ENCODE peak calls at places on chromosomes 2 and 18, in four cellular contexts. M is ovary, O is transverse colon, X is A549. G is an unnamed sample. For H3K4me1, the result is how much of the 10 kb centered on the place peaks cover.

GRCh38 chr18:44781890-44782289 is 101.2 kb downstream of the SETBP1 start:
- DNase-seq in M (no peak), O (no peak), X (no peak), G (no peak)

GRCh38 chr2:67503066-67503795 is 106.1 kb downstream of the ETAA1 start:
- DNase-seq in M (no peak), O (no peak), X (no peak), G (no peak)

GRCh38 chr2:216546646-216547403 is 48.2 kb downstream of the RPL37A start:
- DNase-seq in M (no peak), O (no peak), X (no peak), G (peak)

GRCh38 chr2:147846382-147847081 is 1.7 kb downstream of the ACVR2A start:
- DNase-seq in M (no peak), O (no peak), X (no peak), G (no peak)

GRCh38 chr2:240254337-240255164 is 114.1 kb upstream of the OTOS start:
- DNase-seq in M (no peak), O (no peak), X (no peak), G (no peak)

GRCh38 chr2:44569397-44569970 is 207.7 kb downstream of the CAMKMT start:
- DNase-seq in M (no peak), O (no peak), X (no peak), G (no peak)

GRCh38 chr2:20930928-20931327 is 108.0 kb upstream of the LDAH start:
- DNase-seq in M (peak), O (no peak), X (no peak), G (no peak)

GRCh38 chr18:49843778-49844625 is 30.7 kb upstream of the ACAA2 start:
- DNase-seq in M (no peak), O (no peak), X (no peak), G (no peak)

GRCh38 chr2:108288534-108289106 is at the start of gene SULT1C2:
- DNase-seq in M (no peak), O (no peak), X (no peak), G (no peak)

GRCh38 chr18:24657461-24657860 is 197.0 kb downstream of the HRH4 start:
- DNase-seq in M (no peak), O (no peak), X (no peak), G (no peak)

GRCh38 chr2:19120941-19121750 is 237.3 kb downstream of the OSR1 start:
- DNase-seq in M (peak), O (no peak), X (no peak), G (peak)

GRCh38 chr18:63844254-63844653 is 43.3 kb upstream of the SERPINB2 start:
- DNase-seq in M (no peak), O (no peak), X (no peak), G (no peak)

GRCh38 chr2:171515672-171516298 is 6.5 kb upstream of the CYBRD1 start:
- DNase-seq in M (no peak), O (no peak), X (no peak), G (no peak)

GRCh38 chr2:101473911-101474751 is 781 bp downstream of the RFX8 start:
- DNase-seq in M (peak), O (peak), X (no peak), G (peak)

GRCh38 chr2:124258481-124258880 is 233.4 kb downstream of the CNTNAP5 start:
- DNase-seq in M (no peak), O (no peak), X (no peak), G (no peak)

GRCh38 chr2:190862591-190862991 is 18.0 kb upstream of the GLS start:
- DNase-seq in M (no peak), O (no peak), X (no peak), G (no peak)

GRCh38 chr2:31239842-31240198 is 5.9 kb downstream of the EHD3 start:
- DNase-seq in M (no peak), O (no peak), X (no peak), G (peak)

GRCh38 chr18:75350440-75350839 is 77.1 kb downstream of the SMIM21 start:
- DNase-seq in M (no peak), O (peak), X (no peak), G (no peak)

GRCh38 chr2:58925676-58926081 is 684.6 kb upstream of the FANCL start:
- DNase-seq in M (no peak), O (no peak), X (no peak), G (no peak)

GRCh38 chr2:237459741-237460174 is 27.3 kb upstream of the MLPH start:
- DNase-seq in M (no peak), O (no peak), X (no peak), G (no peak)

GRCh38 chr2:20781656-20782265 is 41.1 kb downstream of the LDAH start:
- DNase-seq in M (no peak), O (no peak), X (peak), G (no peak)

GRCh38 chr18:23036611-23037259 is 98.5 kb upstream of the CABLES1 start:
- DNase-seq in M (no peak), O (no peak), X (no peak), G (no peak)

GRCh38 chr2:234792566-234792965 is 159.3 kb upstream of the SH3BP4 start:
- DNase-seq in M (no peak), O (no peak), X (no peak), G (no peak)

GRCh38 chr2:239457586-239458445 is 57.0 kb upstream of the HDAC4 start:
- DNase-seq in M (no peak), O (no peak), X (no peak), G (peak)

GRCh38 chr2:96636772-96637171 is 1.3 kb downstream of the KANSL3 start:
- DNase-seq in M (no peak), O (peak), X (no peak), G (peak)

GRCh38 chr2:96633641-96634040 is 4.5 kb downstream of the KANSL3 start:
- DNase-seq in M (no peak), O (no peak), X (no peak), G (no peak)

GRCh38 chr2:96638144-96639121 is at the start of gene KANSL3:
- DNase-seq in M (peak), O (peak), X (peak), G (peak)

GRCh38 chr2:96642564-96643350 is at the start of gene FER1L5:
- DNase-seq in M (peak), O (no peak), X (no peak), G (no peak)

GRCh38 chr2:96637385-96638143 is 548 bp downstream of the KANSL3 start:
- DNase-seq in M (peak), O (peak), X (peak), G (peak)
- TF ChIP-seq POLR2A in M (no peak), O (no peak), X (no peak), G (peak)

GRCh38 chr18:59264651-59265245 is 8.5 kb downstream of the RAX start:
- DNase-seq in M (no peak), O (no peak), X (no peak), G (no peak)
- H3K4me1 ChIP-seq in M (under half), O (under half), X (under half), G (under half)

GRCh38 chr18:55403555-55403954 is 184.4 kb downstream of the TCF4 start:
- DNase-seq in M (no peak), O (no peak), X (no peak), G (no peak)

GRCh38 chr18:55404136-55404810 is 183.7 kb downstream of the TCF4 start:
- DNase-seq in M (no peak), O (no peak), X (no peak), G (no peak)

GRCh38 chr18:55406374-55407045 is 181.5 kb downstream of the TCF4 start:
- DNase-seq in M (no peak), O (no peak), X (no peak), G (no peak)

GRCh38 chr18:55405655-55406373 is 182.2 kb downstream of the TCF4 start:
- DNase-seq in M (peak), O (peak), X (peak), G (peak)

GRCh38 chr18:55404811-55405654 is 183.0 kb downstream of the TCF4 start:
- DNase-seq in M (no peak), O (no peak), X (no peak), G (no peak)
- H3K27ac ChIP-seq in M (peak), O (peak), X (no peak), G (no peak)

GRCh38 chr18:3671181-3671580 is 221.2 kb downstream of the TGIF1 start:
- DNase-seq in M (no peak), O (peak), X (no peak), G (no peak)
- TF ChIP-seq POLR2A in M (no peak), O (no peak), X (no peak), G (no peak)

GRCh38 chr2:179446475-179447141 is 182.0 kb upstream of the SESTD1 start:
- DNase-seq in M (no peak), O (no peak), X (no peak), G (no peak)

GRCh38 chr2:179441551-179441950 is 176.9 kb upstream of the SESTD1 start:
- DNase-seq in M (no peak), O (no peak), X (no peak), G (no peak)

GRCh38 chr2:179440642-179441251 is 176.1 kb upstream of the SESTD1 start:
- DNase-seq in M (no peak), O (no peak), X (no peak), G (no peak)

GRCh38 chr2:179443175-179443574 is 178.5 kb upstream of the SESTD1 start:
- DNase-seq in M (no peak), O (no peak), X (no peak), G (no peak)

DNA sequence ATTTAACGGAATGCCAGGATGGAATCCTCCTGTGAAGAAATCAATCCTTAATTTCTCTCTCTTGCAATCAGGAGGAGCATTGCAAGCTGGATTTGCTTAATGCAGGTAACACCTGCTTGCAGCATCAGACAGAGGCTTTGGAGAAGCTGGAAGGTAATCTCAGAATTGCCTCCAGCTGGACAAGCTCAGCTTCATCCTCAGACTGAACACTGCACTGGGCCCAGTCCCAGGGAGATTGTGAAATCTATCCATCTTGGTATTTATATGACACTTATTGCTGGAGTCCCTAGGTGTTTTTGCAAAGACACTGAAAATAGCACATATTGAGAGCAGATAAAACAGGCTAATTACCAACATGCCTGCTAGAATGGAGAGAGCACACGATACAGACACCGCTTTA is 179.4 kb upstream of the SESTD1 start:
- DNase-seq in M (no peak), O (no peak), X (no peak), G (no peak)
- H3K4me1 ChIP-seq in M (under half), O (under half), X (under half), G (under half)

GRCh38 chr18:7754725-7755181 is 187.6 kb downstream of the PTPRM start:
- DNase-seq in M (no peak), O (no peak), X (peak), G (peak)

GRCh38 chr18:7750966-7751365 is 183.8 kb downstream of the PTPRM start:
- DNase-seq in M (no peak), O (no peak), X (no peak), G (no peak)

GRCh38 chr18:7755753-7756475 is 188.8 kb downstream of the PTPRM start:
- DNase-seq in M (no peak), O (no peak), X (no peak), G (no peak)

GRCh38 chr18:7757175-7757574 is 190.1 kb downstream of the PTPRM start:
- DNase-seq in M (no peak), O (no peak), X (no peak), G (no peak)

GRCh38 chr18:7754258-7754657 is 187.1 kb downstream of the PTPRM start:
- DNase-seq in M (no peak), O (no peak), X (no peak), G (no peak)
- H3K27ac ChIP-seq in M (no peak), O (no peak), X (peak), G (no peak)

GRCh38 chr2:176188218-176188968 is at the start of gene HOXD1:
- DNase-seq in M (peak), O (peak), X (peak), G (peak)
- TF ChIP-seq POLR2A in M (no peak), O (peak), X (no peak), G (peak)

DNA sequence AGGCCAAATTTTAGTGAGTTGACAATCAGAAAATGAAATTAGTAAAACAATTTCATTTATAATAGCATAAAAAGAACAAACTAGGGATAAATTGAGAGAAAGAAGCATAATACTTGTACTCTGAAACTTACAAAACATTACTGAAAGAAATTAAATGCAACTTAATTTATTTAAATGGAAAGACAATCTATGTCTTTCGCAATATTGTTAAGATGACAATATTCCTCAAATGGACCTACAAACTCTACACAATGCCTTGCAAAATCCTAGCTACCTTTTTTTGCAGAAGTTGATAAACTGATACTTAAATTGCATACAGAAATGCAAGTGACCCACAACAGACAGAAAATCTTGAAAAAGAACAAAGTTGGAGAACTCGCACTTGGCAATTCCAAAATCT is 9.1 kb downstream of the EPG5 start:
- DNase-seq in M (no peak), O (no peak), X (no peak), G (no peak)
- H3K4me1 ChIP-seq in M (under half), O (under half), X (under half), G (under half)

G was measured in adrenal gland.